ENCODE peak calls at places on chromosomes 16 and 17, in six cellular contexts. One of them, this sample, is unnamed.
A peak's percentile ranks its signal among the peaks of the same experiment; 100 is the strongest.

GRCh38 chr16:457732-458400 is 32.4 kb downstream of the RAB11FIP3 start:
- DNase-seq in testis: peak; percentile 57
- DNase-seq in prostate gland: no peak
- DNase-seq in thyroid gland: no peak
- DNase-seq in uterus: no peak
- DNase-seq in adrenal gland: no peak
- DNase-seq in this sample: no peak

GRCh38 chr17:79033741-79034501 is 10.0 kb downstream of the C1QTNF1 start:
- DNase-seq in testis: peak; percentile 68
- DNase-seq in prostate gland: peak; percentile 41
- DNase-seq in thyroid gland: no peak
- DNase-seq in adrenal gland: no peak
- DNase-seq in uterus: peak; percentile 29
- DNase-seq in this sample: no peak

GRCh38 chr17:82237746-82238561 is 9.1 kb downstream of the SLC16A3 start:
- DNase-seq in adrenal gland: no peak
- DNase-seq in prostate gland: no peak
- DNase-seq in thyroid gland: no peak
- DNase-seq in uterus: no peak
- DNase-seq in testis: no peak
- DNase-seq in this sample: no peak

GRCh38 chr17:81243333-81243664 is 4.2 kb downstream of the NDUFAF8 start:
- DNase-seq in thyroid gland: no peak
- DNase-seq in adrenal gland: no peak
- DNase-seq in testis: no peak
- DNase-seq in prostate gland: no peak
- DNase-seq in uterus: no peak
- DNase-seq in this sample: no peak

GRCh38 chr16:47136101-47136820 is 7.5 kb downstream of the NETO2 start:
- DNase-seq in thyroid gland: no peak
- DNase-seq in uterus: no peak
- DNase-seq in testis: no peak
- DNase-seq in prostate gland: no peak
- DNase-seq in adrenal gland: no peak
- DNase-seq in this sample: no peak

GRCh38 chr16:57627184-57627871 is 1.1 kb upstream of the ADGRG1 start:
- DNase-seq in uterus: no peak
- DNase-seq in adrenal gland: no peak
- DNase-seq in prostate gland: no peak
- DNase-seq in testis: no peak
- DNase-seq in thyroid gland: peak; percentile 84
- DNase-seq in this sample: no peak

GRCh38 chr16:54051821-54052220 is 234.8 kb downstream of the IRX3 start:
- DNase-seq in thyroid gland: no peak
- DNase-seq in prostate gland: no peak
- DNase-seq in adrenal gland: no peak
- DNase-seq in testis: no peak
- DNase-seq in uterus: no peak
- DNase-seq in this sample: no peak

GRCh38 chr17:78442648-78443128 is 64.2 kb downstream of the PGS1 start:
- DNase-seq in prostate gland: no peak
- DNase-seq in uterus: peak; percentile 31
- DNase-seq in adrenal gland: peak; percentile 50
- DNase-seq in testis: peak; percentile 49
- DNase-seq in thyroid gland: peak; percentile 31
- DNase-seq in this sample: no peak

GRCh38 chr16:19933740-19934139 is 49.1 kb upstream of the GPRC5B start:
- DNase-seq in uterus: no peak
- DNase-seq in adrenal gland: no peak
- DNase-seq in prostate gland: no peak
- DNase-seq in thyroid gland: no peak
- DNase-seq in testis: peak; percentile 19
- DNase-seq in this sample: no peak

GRCh38 chr16:84782841-84783240 is 36.9 kb upstream of the CRISPLD2 start:
- DNase-seq in prostate gland: no peak
- DNase-seq in testis: no peak
- DNase-seq in adrenal gland: no peak
- DNase-seq in uterus: no peak
- DNase-seq in thyroid gland: no peak
- DNase-seq in this sample: no peak

GRCh38 chr16:87499189-87499486 is 6.3 kb upstream of the ZCCHC14 start:
- DNase-seq in uterus: no peak
- DNase-seq in thyroid gland: no peak
- DNase-seq in testis: no peak
- DNase-seq in adrenal gland: no peak
- DNase-seq in prostate gland: no peak
- DNase-seq in this sample: no peak

GRCh38 chr16:56608876-56609462 is 585 bp downstream of the MT2A start:
- DNase-seq in prostate gland: no peak
- DNase-seq in testis: no peak
- DNase-seq in thyroid gland: no peak
- DNase-seq in adrenal gland: no peak
- DNase-seq in uterus: no peak
- DNase-seq in this sample: peak; percentile 45

GRCh38 chr17:33596904-33597303 is 303.8 kb upstream of the ASIC2 start:
- DNase-seq in thyroid gland: no peak
- DNase-seq in uterus: no peak
- DNase-seq in testis: no peak
- DNase-seq in prostate gland: no peak
- DNase-seq in adrenal gland: no peak
- DNase-seq in this sample: no peak

GRCh38 chr17:33598795-33599194 is 305.7 kb upstream of the ASIC2 start:
- DNase-seq in uterus: no peak
- DNase-seq in thyroid gland: no peak
- DNase-seq in adrenal gland: no peak
- DNase-seq in prostate gland: no peak
- DNase-seq in testis: no peak
- DNase-seq in this sample: no peak

GRCh38 chr17:33595783-33596182 is 302.7 kb upstream of the ASIC2 start:
- DNase-seq in uterus: no peak
- DNase-seq in thyroid gland: no peak
- DNase-seq in testis: peak; percentile 46
- DNase-seq in adrenal gland: no peak
- DNase-seq in prostate gland: no peak
- DNase-seq in this sample: no peak

GRCh38 chr17:33594000-33594399 is 300.9 kb upstream of the ASIC2 start:
- DNase-seq in prostate gland: no peak
- DNase-seq in uterus: no peak
- DNase-seq in adrenal gland: no peak
- DNase-seq in testis: no peak
- DNase-seq in thyroid gland: no peak
- DNase-seq in this sample: no peak
- TF ChIP-seq POLR2A in prostate gland: no peak
- TF ChIP-seq POLR2A in uterus: no peak
- TF ChIP-seq POLR2A in adrenal gland: no peak
- TF ChIP-seq POLR2A in testis: no peak
- TF ChIP-seq POLR2A in thyroid gland: no peak
- TF ChIP-seq POLR2A in this sample: no peak

GRCh38 chr17:2401426-2402221 is 764 bp upstream of the MNT start:
- DNase-seq in testis: peak; percentile 100
- DNase-seq in adrenal gland: peak; percentile 100
- DNase-seq in thyroid gland: peak; percentile 100
- DNase-seq in uterus: peak; percentile 100
- DNase-seq in prostate gland: peak; percentile 100
- DNase-seq in this sample: peak; percentile 99
- TF ChIP-seq POLR2A in testis: no peak
- TF ChIP-seq POLR2A in adrenal gland: peak; percentile 44
- TF ChIP-seq POLR2A in thyroid gland: no peak
- TF ChIP-seq POLR2A in uterus: no peak
- TF ChIP-seq POLR2A in prostate gland: no peak
- TF ChIP-seq POLR2A in this sample: peak; percentile 13

GRCh38 chr16:25257956-25258855 is 561 bp upstream of the ZKSCAN2 start:
- DNase-seq in testis: peak; percentile 95
- DNase-seq in prostate gland: peak; percentile 61
- DNase-seq in thyroid gland: peak; percentile 82
- DNase-seq in adrenal gland: peak; percentile 76
- DNase-seq in uterus: peak; percentile 84
- DNase-seq in this sample: peak; percentile 95

GRCh38 chr16:25260416-25260815 is 2.8 kb upstream of the ZKSCAN2 start:
- DNase-seq in testis: no peak
- DNase-seq in prostate gland: no peak
- DNase-seq in uterus: no peak
- DNase-seq in thyroid gland: no peak
- DNase-seq in adrenal gland: no peak
- DNase-seq in this sample: no peak

GRCh38 chr16:25258856-25259179 is 1.2 kb upstream of the ZKSCAN2 start:
- DNase-seq in prostate gland: no peak
- DNase-seq in thyroid gland: no peak
- DNase-seq in adrenal gland: no peak
- DNase-seq in uterus: no peak
- DNase-seq in testis: no peak
- DNase-seq in this sample: peak; percentile 39

GRCh38 chr16:25256821-25257503 is 683 bp downstream of the ZKSCAN2 start:
- DNase-seq in prostate gland: peak; percentile 8
- DNase-seq in testis: no peak
- DNase-seq in adrenal gland: peak; percentile 18
- DNase-seq in uterus: no peak
- DNase-seq in thyroid gland: peak; percentile 18
- DNase-seq in this sample: peak; percentile 51

GRCh38 chr16:25257504-25257955 is at the start of gene ZKSCAN2:
- DNase-seq in prostate gland: peak; percentile 91
- DNase-seq in uterus: peak; percentile 87
- DNase-seq in adrenal gland: peak; percentile 92
- DNase-seq in testis: peak; percentile 93
- DNase-seq in thyroid gland: peak; percentile 93
- DNase-seq in this sample: peak; percentile 91
- TF ChIP-seq POLR2A in prostate gland: peak; percentile 64
- TF ChIP-seq POLR2A in uterus: peak; percentile 49
- TF ChIP-seq POLR2A in adrenal gland: peak; percentile 95
- TF ChIP-seq POLR2A in testis: no peak
- TF ChIP-seq POLR2A in thyroid gland: peak; percentile 32
- TF ChIP-seq POLR2A in this sample: peak; percentile 86

DNA sequence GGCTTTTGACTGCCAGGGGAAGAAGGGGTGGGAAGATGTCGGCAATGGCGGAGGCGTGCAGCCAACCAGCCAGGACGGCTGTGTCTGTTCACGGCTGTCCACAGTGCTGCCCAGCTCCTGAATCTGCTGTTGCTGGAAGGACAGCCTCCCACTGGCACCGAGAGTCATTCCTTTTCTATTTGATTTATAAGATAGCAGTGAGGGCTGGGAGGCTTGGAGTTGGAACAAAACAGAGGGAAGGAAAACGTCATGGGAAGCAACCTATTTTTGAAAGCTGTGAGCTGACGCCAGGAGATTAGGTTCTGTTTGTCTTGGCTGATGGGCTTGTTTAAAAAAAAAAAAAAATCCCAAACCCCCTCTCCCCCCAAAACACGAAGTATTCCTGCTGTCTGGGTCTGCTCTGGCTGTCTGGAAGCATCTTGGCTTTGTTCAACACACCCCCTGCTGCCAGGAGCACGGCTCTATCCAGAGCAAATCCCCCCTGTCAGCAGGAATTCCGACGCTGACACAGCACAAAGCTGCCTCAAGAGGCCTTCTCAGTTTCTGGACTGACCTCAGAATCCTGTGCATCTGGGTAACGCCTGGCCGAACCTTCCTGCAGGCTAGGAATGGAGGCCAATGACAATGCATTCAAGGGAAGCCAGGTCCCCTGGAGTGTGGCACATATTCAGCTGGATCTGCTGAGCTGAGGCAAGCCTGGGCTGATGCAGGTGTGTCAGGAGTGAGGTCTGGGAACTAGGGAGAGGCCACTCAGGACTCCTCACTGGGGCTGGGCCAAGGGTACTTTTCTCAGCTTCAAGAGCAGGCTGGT is 41.0 kb upstream of the SREBF1 start:
- DNase-seq in thyroid gland: peak; percentile 99
- DNase-seq in prostate gland: peak; percentile 87
- DNase-seq in uterus: peak; percentile 82
- DNase-seq in testis: peak; percentile 77
- DNase-seq in adrenal gland: peak; percentile 82
- DNase-seq in this sample: no peak
- TF ChIP-seq POLR2A in thyroid gland: no peak
- TF ChIP-seq POLR2A in prostate gland: no peak
- TF ChIP-seq POLR2A in uterus: no peak
- TF ChIP-seq POLR2A in testis: no peak
- TF ChIP-seq POLR2A in adrenal gland: peak; percentile 26
- TF ChIP-seq POLR2A in this sample: no peak